ENCODE peak calls at places on chromosomes 16 and 17, in six cellular contexts. One of them, this sample, is unnamed.
A peak's percentile ranks its signal among the peaks of the same experiment; 100 is the strongest.

GRCh38 chr17:57588086-57588485 is 157.0 kb downstream of the CCDC182 start:
- DNase-seq in PC-3: no peak
- DNase-seq in left ventricle myocardium superior: no peak
- DNase-seq in GM12864: no peak
- DNase-seq in cardiac septum: no peak
- DNase-seq in NCI-H1092: no peak
- DNase-seq in this sample: no peak

GRCh38 chr17:54906713-54907112 is 6.1 kb downstream of the TOM1L1 start:
- DNase-seq in GM12864: no peak
- DNase-seq in NCI-H1092: no peak
- DNase-seq in PC-3: no peak
- DNase-seq in cardiac septum: no peak
- DNase-seq in left ventricle myocardium superior: no peak
- DNase-seq in this sample: no peak

GRCh38 chr17:47225436-47225858 is 16.3 kb downstream of the MYL4 start:
- DNase-seq in GM12864: no peak
- DNase-seq in left ventricle myocardium superior: no peak
- DNase-seq in PC-3: peak; percentile 99
- DNase-seq in cardiac septum: no peak
- DNase-seq in NCI-H1092: no peak
- DNase-seq in this sample: no peak

GRCh38 chr16:25012525-25012991 is 2.6 kb downstream of the ARHGAP17 start:
- DNase-seq in cardiac septum: no peak
- DNase-seq in left ventricle myocardium superior: no peak
- DNase-seq in PC-3: peak; percentile 79
- DNase-seq in NCI-H1092: no peak
- DNase-seq in GM12864: no peak
- DNase-seq in this sample: no peak

GRCh38 chr17:7191069-7191468 is 11.9 kb upstream of the ASGR1 start:
- DNase-seq in NCI-H1092: no peak
- DNase-seq in left ventricle myocardium superior: no peak
- DNase-seq in GM12864: no peak
- DNase-seq in cardiac septum: no peak
- DNase-seq in PC-3: no peak
- DNase-seq in this sample: no peak

GRCh38 chr16:4370570-4371480 is 823 bp upstream of the VASN start:
- DNase-seq in PC-3: no peak
- DNase-seq in GM12864: no peak
- DNase-seq in NCI-H1092: no peak
- DNase-seq in cardiac septum: peak; percentile 85
- DNase-seq in left ventricle myocardium superior: peak; percentile 86
- DNase-seq in this sample: no peak

GRCh38 chr16:13521356-13521755 is 398.6 kb upstream of the ERCC4 start:
- DNase-seq in NCI-H1092: no peak
- DNase-seq in cardiac septum: no peak
- DNase-seq in PC-3: no peak
- DNase-seq in left ventricle myocardium superior: no peak
- DNase-seq in GM12864: no peak
- DNase-seq in this sample: no peak

GRCh38 chr17:57475786-57476185 is 219.5 kb downstream of the MSI2 start:
- DNase-seq in NCI-H1092: no peak
- DNase-seq in cardiac septum: no peak
- DNase-seq in GM12864: no peak
- DNase-seq in left ventricle myocardium superior: no peak
- DNase-seq in PC-3: no peak
- DNase-seq in this sample: no peak

GRCh38 chr17:14510136-14510535 is 209.3 kb downstream of the HS3ST3B1 start:
- DNase-seq in left ventricle myocardium superior: no peak
- DNase-seq in GM12864: no peak
- DNase-seq in NCI-H1092: no peak
- DNase-seq in PC-3: no peak
- DNase-seq in cardiac septum: no peak
- DNase-seq in this sample: no peak

GRCh38 chr16:69322343-69322742 is 8.0 kb downstream of the PDF start:
- DNase-seq in GM12864: no peak
- DNase-seq in left ventricle myocardium superior: no peak
- DNase-seq in PC-3: no peak
- DNase-seq in NCI-H1092: no peak
- DNase-seq in cardiac septum: no peak
- DNase-seq in this sample: no peak

GRCh38 chr17:81244358-81245023 is 5.4 kb downstream of the NDUFAF8 start:
- DNase-seq in GM12864: no peak
- DNase-seq in left ventricle myocardium superior: peak; percentile 30
- DNase-seq in cardiac septum: no peak
- DNase-seq in PC-3: no peak
- DNase-seq in NCI-H1092: no peak
- DNase-seq in this sample: no peak

GRCh38 chr16:27446721-27447120 is 44.7 kb downstream of the IL21R start:
- DNase-seq in cardiac septum: no peak
- DNase-seq in GM12864: no peak
- DNase-seq in NCI-H1092: no peak
- DNase-seq in PC-3: no peak
- DNase-seq in left ventricle myocardium superior: peak; percentile 30
- DNase-seq in this sample: peak; percentile 75

This sample was measured in activated naive CD4-positive, alpha-beta T cell.